ENCODE peak calls at places on chromosomes 5 and 9, in seven cellular contexts. F is effector memory CD8-positive, alpha-beta T cell; S is lung; T is GM20000; H is germinal center; Z is H4; I is kidney tubule cell. B is an unnamed sample.

GRCh38 chr5:142289708-142290573 is 34.9 kb downstream of the SPRY4 start:
- DNase-seq in F (no peak), H (no peak), T (no peak), Z (no peak), S (no peak), I (no peak), B (no peak)

GRCh38 chr9:116697887-116698286 is 10.8 kb downstream of the TRIM32 start:
- DNase-seq in H (no peak), I (no peak), Z (no peak), T (no peak), F (no peak), S (no peak), B (no peak)

GRCh38 chr5:174610968-174611367 is 113.4 kb upstream of the MSX2 start:
- DNase-seq in Z (peak), S (peak), F (no peak), I (peak), H (no peak), T (no peak), B (no peak)

GRCh38 chr9:135959814-135960213 is 1.4 kb downstream of the UBAC1 start:
- DNase-seq in H (no peak), F (no peak), I (no peak), T (no peak), S (no peak), Z (no peak), B (no peak)

GRCh38 chr5:158856794-158857193 is 242.9 kb downstream of the EBF1 start:
- DNase-seq in Z (no peak), F (no peak), H (no peak), S (no peak), I (no peak), T (no peak), B (no peak)

GRCh38 chr5:163248333-163248732 is 189.1 kb upstream of the CCNG1 start:
- DNase-seq in H (no peak), I (no peak), F (no peak), T (no peak), Z (no peak), S (no peak), B (no peak)

GRCh38 chr5:142152383-142152730 is 43.8 kb downstream of the NDFIP1 start:
- DNase-seq in I (no peak), F (no peak), T (no peak), S (no peak), Z (no peak), H (no peak), B (no peak)

GRCh38 chr9:136155576-136155975 is 36.9 kb upstream of the TMEM250 start:
- DNase-seq in T (no peak), S (no peak), H (no peak), F (no peak), Z (no peak), I (no peak), B (no peak)

GRCh38 chr5:137916923-137917322 is 27.7 kb downstream of the PKD2L2 start:
- DNase-seq in Z (no peak), S (no peak), T (no peak), H (no peak), I (no peak), F (no peak), B (no peak)

GRCh38 chr9:98867109-98867433 is 59.6 kb downstream of the GALNT12 start:
- DNase-seq in S (no peak), I (no peak), T (no peak), F (no peak), H (no peak), Z (no peak), B (no peak)

GRCh38 chr9:90960941-90961340 is 159.3 kb downstream of the SYK start:
- DNase-seq in F (no peak), I (no peak), Z (no peak), T (no peak), S (no peak), H (no peak), B (no peak)

GRCh38 chr9:107314763-107315162 is 31.7 kb downstream of the RAD23B start:
- DNase-seq in F (no peak), Z (no peak), I (no peak), T (no peak), H (no peak), S (no peak), B (no peak)

GRCh38 chr9:136324501-136325300 is 2.6 kb upstream of the GPSM1 start:
- DNase-seq in H (no peak), I (peak), T (no peak), Z (no peak), S (peak), F (no peak), B (no peak)

B was measured in GM12865.